ENCODE peak calls at places on chromosomes 5 and 9, in five cellular contexts. One of them, this sample, is unnamed.

GRCh38 chr5:139658501-139658927 is 10.4 kb downstream of the CXXC5 start:
- DNase-seq in epithelial cell of esophagus: peak
- DNase-seq in activated effector memory CD4-positive, alpha-beta T cell treated with anti-CD3 and anti-CD28 coated beads, Interleukin-2, amount 50 U/mL, for 16 hours: no peak
- DNase-seq in NCI-H82: no peak
- DNase-seq in Calu3: no peak
- DNase-seq in this sample: no peak

GRCh38 chr9:137275203-137275936 is 2.2 kb upstream of the TOR4A start:
- DNase-seq in Calu3: no peak
- DNase-seq in NCI-H82: no peak
- DNase-seq in activated effector memory CD4-positive, alpha-beta T cell treated with anti-CD3 and anti-CD28 coated beads, Interleukin-2, amount 50 U/mL, for 16 hours: no peak
- DNase-seq in epithelial cell of esophagus: no peak
- DNase-seq in this sample: no peak

GRCh38 chr5:80659111-80659510 is 4.3 kb upstream of the DHFR start:
- DNase-seq in Calu3: no peak
- DNase-seq in NCI-H82: no peak
- DNase-seq in activated effector memory CD4-positive, alpha-beta T cell treated with anti-CD3 and anti-CD28 coated beads, Interleukin-2, amount 50 U/mL, for 16 hours: no peak
- DNase-seq in epithelial cell of esophagus: peak
- DNase-seq in this sample: peak

GRCh38 chr5:141486091-141486490 is 1.3 kb downstream of the PCDHGC4 start:
- DNase-seq in Calu3: no peak
- DNase-seq in epithelial cell of esophagus: no peak
- DNase-seq in activated effector memory CD4-positive, alpha-beta T cell treated with anti-CD3 and anti-CD28 coated beads, Interleukin-2, amount 50 U/mL, for 16 hours: no peak
- DNase-seq in NCI-H82: no peak
- DNase-seq in this sample: no peak

GRCh38 chr5:123273984-123274383 is 149.2 kb downstream of the CEP120 start:
- DNase-seq in epithelial cell of esophagus: no peak
- DNase-seq in Calu3: no peak
- DNase-seq in activated effector memory CD4-positive, alpha-beta T cell treated with anti-CD3 and anti-CD28 coated beads, Interleukin-2, amount 50 U/mL, for 16 hours: no peak
- DNase-seq in NCI-H82: no peak
- DNase-seq in this sample: no peak

GRCh38 chr9:136328622-136329041 is 1.3 kb downstream of the GPSM1 start:
- DNase-seq in NCI-H82: peak
- DNase-seq in Calu3: no peak
- DNase-seq in activated effector memory CD4-positive, alpha-beta T cell treated with anti-CD3 and anti-CD28 coated beads, Interleukin-2, amount 50 U/mL, for 16 hours: no peak
- DNase-seq in epithelial cell of esophagus: no peak
- DNase-seq in this sample: no peak

GRCh38 chr9:5622019-5622418 is 6.9 kb upstream of the RIC1 start:
- DNase-seq in Calu3: no peak
- DNase-seq in activated effector memory CD4-positive, alpha-beta T cell treated with anti-CD3 and anti-CD28 coated beads, Interleukin-2, amount 50 U/mL, for 16 hours: no peak
- DNase-seq in NCI-H82: no peak
- DNase-seq in epithelial cell of esophagus: peak
- DNase-seq in this sample: peak

GRCh38 chr9:16039988-16040761 is 487.3 kb downstream of the CCDC171 start:
- DNase-seq in NCI-H82: no peak
- DNase-seq in activated effector memory CD4-positive, alpha-beta T cell treated with anti-CD3 and anti-CD28 coated beads, Interleukin-2, amount 50 U/mL, for 16 hours: no peak
- DNase-seq in epithelial cell of esophagus: no peak
- DNase-seq in Calu3: peak
- DNase-seq in this sample: no peak

GRCh38 chr9:21611896-21612295 is 129.8 kb upstream of the IFNE start:
- DNase-seq in epithelial cell of esophagus: peak
- DNase-seq in NCI-H82: no peak
- DNase-seq in activated effector memory CD4-positive, alpha-beta T cell treated with anti-CD3 and anti-CD28 coated beads, Interleukin-2, amount 50 U/mL, for 16 hours: peak
- DNase-seq in Calu3: no peak
- DNase-seq in this sample: peak

GRCh38 chr5:60196382-60197113 is 303.0 kb upstream of the PDE4D start:
- DNase-seq in activated effector memory CD4-positive, alpha-beta T cell treated with anti-CD3 and anti-CD28 coated beads, Interleukin-2, amount 50 U/mL, for 16 hours: no peak
- DNase-seq in Calu3: peak
- DNase-seq in epithelial cell of esophagus: peak
- DNase-seq in NCI-H82: no peak
- DNase-seq in this sample: peak

GRCh38 chr9:87194471-87194870 is 247.2 kb upstream of the GAS1 start:
- DNase-seq in Calu3: no peak
- DNase-seq in activated effector memory CD4-positive, alpha-beta T cell treated with anti-CD3 and anti-CD28 coated beads, Interleukin-2, amount 50 U/mL, for 16 hours: no peak
- DNase-seq in epithelial cell of esophagus: peak
- DNase-seq in NCI-H82: no peak
- DNase-seq in this sample: peak

GRCh38 chr9:723308-723707 is 118.2 kb upstream of the DMRT1 start:
- DNase-seq in epithelial cell of esophagus: no peak
- DNase-seq in activated effector memory CD4-positive, alpha-beta T cell treated with anti-CD3 and anti-CD28 coated beads, Interleukin-2, amount 50 U/mL, for 16 hours: no peak
- DNase-seq in NCI-H82: no peak
- DNase-seq in Calu3: no peak
- DNase-seq in this sample: no peak

GRCh38 chr5:172816887-172817418 is 17.1 kb upstream of the ERGIC1 start:
- DNase-seq in activated effector memory CD4-positive, alpha-beta T cell treated with anti-CD3 and anti-CD28 coated beads, Interleukin-2, amount 50 U/mL, for 16 hours: peak
- DNase-seq in NCI-H82: no peak
- DNase-seq in epithelial cell of esophagus: peak
- DNase-seq in Calu3: no peak
- DNase-seq in this sample: peak

GRCh38 chr5:33233013-33233463 is 207.7 kb upstream of the TARS1 start:
- DNase-seq in epithelial cell of esophagus: no peak
- DNase-seq in activated effector memory CD4-positive, alpha-beta T cell treated with anti-CD3 and anti-CD28 coated beads, Interleukin-2, amount 50 U/mL, for 16 hours: no peak
- DNase-seq in NCI-H82: no peak
- DNase-seq in Calu3: no peak
- DNase-seq in this sample: no peak

GRCh38 chr5:107705390-107706014 is 34.8 kb upstream of the EFNA5 start:
- DNase-seq in epithelial cell of esophagus: peak
- DNase-seq in NCI-H82: peak
- DNase-seq in Calu3: no peak
- DNase-seq in activated effector memory CD4-positive, alpha-beta T cell treated with anti-CD3 and anti-CD28 coated beads, Interleukin-2, amount 50 U/mL, for 16 hours: no peak
- DNase-seq in this sample: peak

This sample was measured in mammary epithelial cell.